ENCODE peak calls at places on chromosomes 16 and 17, in five cellular contexts. J is AG09309, S is NB4, X is suprapubic skin, P is AG04450. Q is an unnamed sample.

GRCh38 chr17:81091774-81092517 is 57.0 kb downstream of the BAIAP2 start:
- DNase-seq in J (no peak), S (no peak), X (no peak), P (no peak), Q (no peak)

GRCh38 chr16:1545044-1545736 is 11.7 kb downstream of the TMEM204 start:
- DNase-seq in J (no peak), S (no peak), X (no peak), P (no peak), Q (no peak)

GRCh38 chr17:10805911-10806310 is 2.0 kb upstream of the TMEM238L start:
- DNase-seq in J (no peak), S (no peak), X (no peak), P (no peak), Q (no peak)

GRCh38 chr17:35493040-35493439 is 44.4 kb downstream of the SLFN12L start:
- DNase-seq in J (no peak), S (no peak), X (no peak), P (no peak), Q (no peak)

GRCh38 chr17:48728232-48729231 is at the start of gene HOXB13:
- DNase-seq in J (peak; percentile 38), S (no peak), X (peak; percentile 56), P (no peak), Q (no peak)

GRCh38 chr17:19012171-19013080 is 7.9 kb upstream of the FAM83G start:
- DNase-seq in J (no peak), S (no peak), X (no peak), P (no peak), Q (no peak)

GRCh38 chr16:9139965-9140364 is 48.5 kb downstream of the HAPSTR1 start:
- DNase-seq in J (no peak), S (peak; percentile 45), X (no peak), P (no peak), Q (peak; percentile 48)

GRCh38 chr16:51155901-51156810 is 5.1 kb upstream of the SALL1 start:
- DNase-seq in J (no peak), S (no peak), X (no peak), P (no peak), Q (peak; percentile 35)

GRCh38 chr16:57604177-57604576 is 24.3 kb upstream of the ADGRG1 start:
- DNase-seq in J (no peak), S (no peak), X (no peak), P (no peak), Q (no peak)

GRCh38 chr17:45038771-45039634 is 12.4 kb downstream of the DCAKD start:
- DNase-seq in J (no peak), S (no peak), X (no peak), P (no peak), Q (no peak)

GRCh38 chr17:57407287-57408063 is 151.2 kb downstream of the MSI2 start:
- DNase-seq in J (no peak), S (no peak), X (no peak), P (no peak), Q (no peak)

GRCh38 chr17:69325518-69326301 is 1.2 kb downstream of the ABCA5 start:
- DNase-seq in J (no peak), S (no peak), X (no peak), P (no peak), Q (no peak)

GRCh38 chr17:5819396-5819795 is 235.1 kb upstream of the NLRP1 start:
- DNase-seq in J (no peak), S (no peak), X (no peak), P (no peak), Q (no peak)

GRCh38 chr17:39548494-39548893 is 59.2 kb downstream of the NEUROD2 start:
- DNase-seq in J (no peak), S (no peak), X (no peak), P (no peak), Q (peak; percentile 24)

GRCh38 chr16:22380529-22380928 is 6.1 kb upstream of the CDR2 start:
- DNase-seq in J (no peak), S (no peak), X (no peak), P (no peak), Q (peak; percentile 68)

GRCh38 chr17:6061290-6061689 is 8.9 kb upstream of the WSCD1 start:
- DNase-seq in J (no peak), S (no peak), X (no peak), P (no peak), Q (peak; percentile 23)

GRCh38 chr17:15651001-15651582 is 31.6 kb upstream of the FBXW10B start:
- DNase-seq in J (no peak), S (no peak), X (no peak), P (no peak), Q (no peak)

GRCh38 chr16:49282690-49283375 is 1.2 kb upstream of the CBLN1 start:
- DNase-seq in J (no peak), S (no peak), X (no peak), P (no peak), Q (peak; percentile 2)

GRCh38 chr17:16197276-16197675 is 18.1 kb downstream of the NCOR1 start:
- DNase-seq in J (no peak), S (no peak), X (no peak), P (no peak), Q (no peak)

GRCh38 chr17:44362964-44363612 is 565 bp downstream of the FAM171A2 start:
- DNase-seq in J (no peak), S (peak; percentile 37), X (peak; percentile 66), P (no peak), Q (no peak)

GRCh38 chr16:70772493-70772892 is 28.5 kb downstream of the VAC14 start:
- DNase-seq in J (no peak), S (no peak), X (no peak), P (no peak), Q (peak; percentile 69)

GRCh38 chr17:63918305-63918704 is 334 bp downstream of the GH1 start:
- DNase-seq in J (no peak), S (no peak), X (peak; percentile 41), P (no peak), Q (peak; percentile 13)

GRCh38 chr16:24611310-24611709 is 71.9 kb downstream of the RBBP6 start:
- DNase-seq in J (no peak), S (no peak), X (no peak), P (no peak), Q (no peak)

GRCh38 chr16:24612656-24613055 is 73.3 kb downstream of the RBBP6 start:
- DNase-seq in J (no peak), S (no peak), X (no peak), P (no peak), Q (no peak)

GRCh38 chr16:24609417-24609739 is 70.0 kb downstream of the RBBP6 start:
- DNase-seq in J (no peak), S (no peak), X (no peak), P (no peak), Q (peak; percentile 2)

GRCh38 chr16:24610421-24610765 is 71.0 kb downstream of the RBBP6 start:
- DNase-seq in J (no peak), S (peak; percentile 36), X (no peak), P (no peak), Q (peak; percentile 38)

DNA sequence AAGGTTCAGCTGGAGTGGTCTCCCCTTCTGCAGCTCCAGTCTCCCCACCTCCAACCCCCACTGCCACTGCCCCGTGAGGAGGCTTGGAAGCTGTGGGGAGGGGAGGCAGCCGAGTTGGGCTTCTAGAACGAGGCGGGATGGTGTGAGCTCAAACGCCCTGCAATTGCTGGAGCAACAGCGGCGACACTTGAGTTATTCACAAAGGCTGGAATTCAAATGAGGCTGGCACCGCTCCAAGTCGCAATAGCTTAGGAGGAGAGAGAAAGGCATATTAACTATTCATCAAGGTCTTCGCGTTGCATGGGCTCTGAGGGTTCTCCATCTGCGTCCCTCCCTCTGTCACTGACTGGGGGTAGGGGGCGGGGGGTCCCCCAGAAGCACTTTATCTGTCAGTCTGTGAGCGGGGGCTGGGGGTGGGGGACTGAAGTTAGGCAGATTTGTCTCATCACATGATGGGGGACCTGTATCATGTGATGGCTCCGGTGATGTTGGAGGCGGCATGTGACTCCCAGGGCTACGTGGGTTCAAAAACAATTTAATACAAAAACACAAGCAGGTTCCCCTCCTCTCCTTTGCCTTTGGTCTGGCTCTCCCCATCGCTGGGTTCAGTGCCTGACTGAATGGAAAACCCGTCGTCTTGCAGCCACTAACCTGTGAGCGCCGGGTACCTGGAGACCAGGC is 70.5 kb downstream of the RBBP6 start:
- DNase-seq in J (peak; percentile 10), S (no peak), X (peak; percentile 63), P (no peak), Q (peak; percentile 62)
- H3K4me3 ChIP-seq in J (no peak overlapping the region), S (no peak overlapping the region), X (peak overlapping the region; percentile 28), P (peak overlapping the region; percentile 10), Q (peak overlapping the region; percentile 21)

GRCh38 chr17:49922095-49922494 is 46.9 kb upstream of the DLX4 start:
- DNase-seq in J (no peak), S (no peak), X (no peak), P (no peak), Q (no peak)

GRCh38 chr17:49917771-49918170 is 51.2 kb upstream of the DLX4 start:
- DNase-seq in J (no peak), S (no peak), X (no peak), P (no peak), Q (no peak)

GRCh38 chr17:49916854-49917515 is 52.0 kb upstream of the DLX4 start:
- DNase-seq in J (no peak), S (peak; percentile 57), X (no peak), P (no peak), Q (no peak)

GRCh38 chr17:49918591-49918990 is 50.4 kb upstream of the DLX4 start:
- DNase-seq in J (no peak), S (no peak), X (no peak), P (no peak), Q (no peak)

DNA sequence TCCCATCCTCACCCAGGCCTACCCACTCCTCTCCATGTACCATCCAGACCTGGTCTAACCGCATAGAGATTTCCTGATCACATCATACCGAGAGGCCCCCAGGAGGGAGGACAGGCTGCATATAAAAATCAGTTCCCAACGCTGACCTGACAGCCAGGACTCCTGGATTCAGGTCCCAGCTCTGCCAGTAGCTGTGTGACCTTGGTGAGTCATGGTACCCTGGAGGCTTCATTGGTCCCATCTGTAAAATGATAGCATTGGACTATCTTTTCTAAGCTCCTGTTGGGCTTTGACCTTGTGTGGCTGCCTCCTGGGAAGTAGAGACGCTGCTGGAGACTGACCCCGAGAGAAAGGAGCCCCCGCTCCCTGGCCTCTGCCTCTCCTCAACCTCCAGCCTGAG is 48.6 kb upstream of the DLX4 start:
- DNase-seq in J (no peak), S (no peak), X (no peak), P (no peak), Q (no peak)
- H3K4me3 ChIP-seq in J (no peak overlapping the region), S (no peak overlapping the region), X (no peak overlapping the region), P (no peak overlapping the region), Q (no peak overlapping the region)

DNA sequence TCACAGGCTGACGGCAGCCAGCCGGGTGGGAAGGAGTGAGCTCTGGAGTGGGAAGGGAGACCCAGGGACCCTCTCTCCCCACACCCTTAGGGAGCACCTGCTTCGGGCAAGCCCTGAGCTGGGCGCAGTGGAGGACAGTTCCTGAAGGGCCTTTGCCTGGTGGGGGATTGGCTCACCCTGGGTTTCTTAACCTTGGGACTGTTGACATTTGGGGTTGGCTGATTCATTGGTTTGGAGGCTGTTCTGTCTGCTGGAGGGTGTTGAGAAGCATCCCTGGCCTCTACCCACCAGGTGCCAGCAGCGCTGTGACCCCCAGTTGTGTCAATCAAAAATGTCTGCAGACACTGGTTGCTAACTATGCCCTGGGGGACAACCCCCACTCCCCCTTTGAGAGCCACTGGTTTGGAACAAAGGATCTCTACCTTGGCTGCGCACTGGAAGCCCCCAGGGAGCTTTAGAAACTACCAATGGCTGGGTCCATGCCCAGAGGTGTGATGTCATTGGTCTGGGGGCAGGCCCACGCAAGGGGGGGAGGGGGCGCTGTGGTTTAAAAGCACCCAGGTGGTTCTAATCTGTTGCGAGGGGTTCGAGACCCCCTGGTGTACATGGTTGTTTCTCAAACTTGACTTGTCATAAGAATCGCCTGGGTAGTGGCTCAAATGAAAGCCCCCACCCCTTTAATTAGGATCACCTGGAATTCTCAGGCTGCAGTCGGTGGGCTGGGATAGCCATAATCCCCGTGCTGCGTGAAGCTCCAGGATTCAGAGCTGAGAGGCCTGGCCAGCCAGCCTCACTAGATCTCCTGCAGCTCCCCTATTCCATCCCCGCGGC is 151.9 kb upstream of the GSE1 start:
- DNase-seq in J (no peak), S (peak; percentile 74), X (no peak), P (peak; percentile 10), Q (peak; percentile 70)
- H3K4me3 ChIP-seq in J (no peak overlapping the region), S (no peak overlapping the region), X (peak overlapping the region; percentile 41), P (no peak overlapping the region), Q (no peak overlapping the region)

GRCh38 chr17:47692137-47692894 is 1.6 kb upstream of the TBKBP1 start:
- DNase-seq in J (no peak), S (no peak), X (no peak), P (no peak), Q (no peak)
- H3K4me3 ChIP-seq in J (no peak overlapping the region), S (peak overlapping the region; percentile 52), X (no peak overlapping the region), P (no peak overlapping the region), Q (no peak overlapping the region)

Q was measured in cardiac fibroblast.